ENCODE peak calls at places on chromosomes 7 and 10, in nine cellular contexts. One of them, this sample, is unnamed. For H3K36me3, the result is how much of the 10 kb centered on the place peaks cover.

GRCh38 chr10:27445070-27445469 is 59.0 kb upstream of the RAB18 start:
- DNase-seq in hepatocyte: no peak
- DNase-seq in body of pancreas: no peak
- DNase-seq in GM23248: no peak
- DNase-seq in adrenal gland: no peak
- DNase-seq in IMR-90: no peak
- DNase-seq in WERI-Rb-1: no peak
- DNase-seq in thoracic aorta: no peak
- DNase-seq in upper lobe of left lung: no peak
- DNase-seq in this sample: no peak

GRCh38 chr10:5234106-5234877 is 37.7 kb downstream of the AKR1C4 start:
- DNase-seq in thoracic aorta: no peak
- DNase-seq in body of pancreas: peak
- DNase-seq in IMR-90: peak
- DNase-seq in hepatocyte: peak
- DNase-seq in adrenal gland: no peak
- DNase-seq in upper lobe of left lung: peak
- DNase-seq in GM23248: peak
- DNase-seq in WERI-Rb-1: no peak
- DNase-seq in this sample: peak

GRCh38 chr7:114534957-114535356 is 120.3 kb downstream of the FOXP2 start:
- DNase-seq in thoracic aorta: no peak
- DNase-seq in body of pancreas: no peak
- DNase-seq in IMR-90: no peak
- DNase-seq in GM23248: peak
- DNase-seq in upper lobe of left lung: no peak
- DNase-seq in hepatocyte: no peak
- DNase-seq in WERI-Rb-1: no peak
- DNase-seq in adrenal gland: no peak
- DNase-seq in this sample: no peak

GRCh38 chr7:120519224-120519623 is 246.2 kb downstream of the KCND2 start:
- DNase-seq in upper lobe of left lung: no peak
- DNase-seq in GM23248: no peak
- DNase-seq in body of pancreas: no peak
- DNase-seq in IMR-90: no peak
- DNase-seq in thoracic aorta: no peak
- DNase-seq in WERI-Rb-1: no peak
- DNase-seq in hepatocyte: no peak
- DNase-seq in adrenal gland: no peak
- DNase-seq in this sample: no peak

GRCh38 chr7:32658034-32658944 is 163.0 kb downstream of the AVL9 start:
- DNase-seq in adrenal gland: no peak
- DNase-seq in IMR-90: peak
- DNase-seq in WERI-Rb-1: no peak
- DNase-seq in body of pancreas: no peak
- DNase-seq in hepatocyte: no peak
- DNase-seq in upper lobe of left lung: no peak
- DNase-seq in GM23248: no peak
- DNase-seq in thoracic aorta: no peak
- DNase-seq in this sample: peak

GRCh38 chr10:50885097-50885859 is at the start of gene A1CF:
- DNase-seq in WERI-Rb-1: no peak
- DNase-seq in body of pancreas: no peak
- DNase-seq in upper lobe of left lung: no peak
- DNase-seq in hepatocyte: peak
- DNase-seq in IMR-90: no peak
- DNase-seq in thoracic aorta: no peak
- DNase-seq in GM23248: no peak
- DNase-seq in adrenal gland: no peak
- DNase-seq in this sample: peak

GRCh38 chr10:51687296-51687695 is 12.1 kb downstream of the CSTF2T start:
- DNase-seq in WERI-Rb-1: no peak
- DNase-seq in body of pancreas: no peak
- DNase-seq in hepatocyte: no peak
- DNase-seq in thoracic aorta: no peak
- DNase-seq in GM23248: no peak
- DNase-seq in IMR-90: no peak
- DNase-seq in adrenal gland: no peak
- DNase-seq in upper lobe of left lung: no peak
- DNase-seq in this sample: no peak

GRCh38 chr10:133511907-133512528 is 15.1 kb upstream of the CYP2E1 start:
- DNase-seq in GM23248: no peak
- DNase-seq in body of pancreas: no peak
- DNase-seq in adrenal gland: no peak
- DNase-seq in WERI-Rb-1: no peak
- DNase-seq in upper lobe of left lung: no peak
- DNase-seq in thoracic aorta: no peak
- DNase-seq in hepatocyte: no peak
- DNase-seq in IMR-90: no peak
- DNase-seq in this sample: no peak

GRCh38 chr7:28957064-28957821 is 887 bp downstream of the TRIL start:
- DNase-seq in IMR-90: no peak
- DNase-seq in thoracic aorta: no peak
- DNase-seq in upper lobe of left lung: peak
- DNase-seq in adrenal gland: peak
- DNase-seq in hepatocyte: peak
- DNase-seq in GM23248: peak
- DNase-seq in WERI-Rb-1: peak
- DNase-seq in body of pancreas: peak
- DNase-seq in this sample: peak

GRCh38 chr10:96860631-96861277 is 28.7 kb downstream of the LCOR start:
- DNase-seq in IMR-90: no peak
- DNase-seq in upper lobe of left lung: no peak
- DNase-seq in WERI-Rb-1: no peak
- DNase-seq in GM23248: no peak
- DNase-seq in thoracic aorta: no peak
- DNase-seq in body of pancreas: no peak
- DNase-seq in adrenal gland: no peak
- DNase-seq in hepatocyte: no peak
- DNase-seq in this sample: no peak

GRCh38 chr10:84848967-84849366 is 520.6 kb downstream of the CCSER2 start:
- DNase-seq in adrenal gland: no peak
- DNase-seq in WERI-Rb-1: no peak
- DNase-seq in upper lobe of left lung: no peak
- DNase-seq in hepatocyte: no peak
- DNase-seq in thoracic aorta: no peak
- DNase-seq in GM23248: no peak
- DNase-seq in IMR-90: no peak
- DNase-seq in body of pancreas: no peak
- DNase-seq in this sample: no peak

GRCh38 chr7:88835147-88835728 is 39.7 kb upstream of the TEX47 start:
- DNase-seq in WERI-Rb-1: peak
- DNase-seq in thoracic aorta: no peak
- DNase-seq in hepatocyte: peak
- DNase-seq in IMR-90: no peak
- DNase-seq in adrenal gland: no peak
- DNase-seq in body of pancreas: peak
- DNase-seq in GM23248: peak
- DNase-seq in upper lobe of left lung: no peak
- DNase-seq in this sample: peak

GRCh38 chr10:59995862-59996261 is 89.5 kb upstream of the CCDC6 start:
- DNase-seq in body of pancreas: no peak
- DNase-seq in WERI-Rb-1: no peak
- DNase-seq in GM23248: no peak
- DNase-seq in adrenal gland: no peak
- DNase-seq in upper lobe of left lung: no peak
- DNase-seq in hepatocyte: no peak
- DNase-seq in IMR-90: no peak
- DNase-seq in thoracic aorta: no peak
- DNase-seq in this sample: no peak

GRCh38 chr7:98081351-98081750 is 25.3 kb upstream of the LMTK2 start:
- DNase-seq in adrenal gland: no peak
- DNase-seq in hepatocyte: no peak
- DNase-seq in GM23248: no peak
- DNase-seq in IMR-90: no peak
- DNase-seq in thoracic aorta: no peak
- DNase-seq in body of pancreas: no peak
- DNase-seq in WERI-Rb-1: no peak
- DNase-seq in upper lobe of left lung: no peak
- DNase-seq in this sample: peak

GRCh38 chr10:118108194-118109026 is 61.7 kb upstream of the RAB11FIP2 start:
- DNase-seq in WERI-Rb-1: no peak
- DNase-seq in adrenal gland: no peak
- DNase-seq in hepatocyte: peak
- DNase-seq in GM23248: peak
- DNase-seq in body of pancreas: no peak
- DNase-seq in thoracic aorta: no peak
- DNase-seq in IMR-90: no peak
- DNase-seq in upper lobe of left lung: no peak
- DNase-seq in this sample: no peak

DNA sequence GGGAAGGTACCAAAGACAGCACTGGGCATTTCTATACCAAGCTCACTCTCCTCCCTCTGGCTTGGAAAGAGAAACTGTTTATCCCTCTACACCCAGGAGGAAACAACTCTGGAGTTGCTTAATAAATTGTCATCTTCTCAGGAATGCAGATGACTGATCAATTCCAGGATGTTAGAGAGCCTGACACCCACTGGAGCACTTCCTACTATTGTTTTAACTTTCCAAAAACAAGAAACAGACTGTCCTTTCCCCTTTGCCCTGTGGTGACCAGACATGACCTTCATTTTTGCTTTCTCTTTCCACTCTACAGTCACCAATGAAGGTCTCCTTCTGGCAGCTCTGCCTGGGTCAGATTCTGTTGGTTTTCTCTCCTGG is 19.6 kb downstream of the GIMAP4 start:
- DNase-seq in GM23248: no peak
- DNase-seq in thoracic aorta: no peak
- DNase-seq in upper lobe of left lung: no peak
- DNase-seq in body of pancreas: peak
- DNase-seq in hepatocyte: no peak
- DNase-seq in IMR-90: no peak
- DNase-seq in WERI-Rb-1: no peak
- DNase-seq in adrenal gland: no peak
- DNase-seq in this sample: peak
- H3K27ac ChIP-seq in GM23248: no peak
- H3K27ac ChIP-seq in thoracic aorta: no peak
- H3K27ac ChIP-seq in upper lobe of left lung: peak
- H3K27ac ChIP-seq in body of pancreas: no peak
- H3K27ac ChIP-seq in hepatocyte: no peak
- H3K27ac ChIP-seq in IMR-90: no peak
- H3K27ac ChIP-seq in WERI-Rb-1: no peak
- H3K27ac ChIP-seq in adrenal gland: peak
- H3K27ac ChIP-seq in this sample: no peak

GRCh38 chr7:155204744-155205367 is 92.8 kb upstream of the INSIG1 start:
- DNase-seq in WERI-Rb-1: no peak
- DNase-seq in body of pancreas: no peak
- DNase-seq in thoracic aorta: no peak
- DNase-seq in IMR-90: no peak
- DNase-seq in hepatocyte: no peak
- DNase-seq in GM23248: no peak
- DNase-seq in upper lobe of left lung: no peak
- DNase-seq in adrenal gland: no peak
- DNase-seq in this sample: no peak
- H3K36me3 ChIP-seq in WERI-Rb-1: under half
- H3K36me3 ChIP-seq in body of pancreas: under half
- H3K36me3 ChIP-seq in thoracic aorta: under half
- H3K36me3 ChIP-seq in IMR-90: under half
- H3K36me3 ChIP-seq in hepatocyte: under half
- H3K36me3 ChIP-seq in GM23248: under half
- H3K36me3 ChIP-seq in upper lobe of left lung: under half
- H3K36me3 ChIP-seq in adrenal gland: under half
- H3K36me3 ChIP-seq in this sample: under half

GRCh38 chr7:27202741-27203134 is 2.8 kb upstream of the HOXA13 start:
- DNase-seq in upper lobe of left lung: no peak
- DNase-seq in GM23248: no peak
- DNase-seq in WERI-Rb-1: no peak
- DNase-seq in hepatocyte: no peak
- DNase-seq in body of pancreas: no peak
- DNase-seq in adrenal gland: no peak
- DNase-seq in IMR-90: no peak
- DNase-seq in thoracic aorta: no peak
- DNase-seq in this sample: no peak

GRCh38 chr7:27200761-27201230 is 905 bp upstream of the HOXA13 start:
- DNase-seq in body of pancreas: no peak
- DNase-seq in hepatocyte: no peak
- DNase-seq in WERI-Rb-1: no peak
- DNase-seq in adrenal gland: peak
- DNase-seq in upper lobe of left lung: no peak
- DNase-seq in thoracic aorta: no peak
- DNase-seq in GM23248: no peak
- DNase-seq in IMR-90: no peak
- DNase-seq in this sample: no peak

GRCh38 chr7:27199820-27200760 is at the start of gene HOXA13:
- DNase-seq in upper lobe of left lung: no peak
- DNase-seq in WERI-Rb-1: peak
- DNase-seq in thoracic aorta: no peak
- DNase-seq in body of pancreas: no peak
- DNase-seq in adrenal gland: peak
- DNase-seq in GM23248: peak
- DNase-seq in IMR-90: no peak
- DNase-seq in hepatocyte: peak
- DNase-seq in this sample: no peak

GRCh38 chr7:27202018-27202740 is 2.3 kb upstream of the HOXA13 start:
- DNase-seq in body of pancreas: no peak
- DNase-seq in hepatocyte: no peak
- DNase-seq in GM23248: no peak
- DNase-seq in IMR-90: no peak
- DNase-seq in WERI-Rb-1: no peak
- DNase-seq in thoracic aorta: no peak
- DNase-seq in adrenal gland: peak
- DNase-seq in upper lobe of left lung: no peak
- DNase-seq in this sample: no peak

GRCh38 chr7:27201231-27202017 is 1.5 kb upstream of the HOXA13 start:
- DNase-seq in WERI-Rb-1: no peak
- DNase-seq in GM23248: peak
- DNase-seq in body of pancreas: no peak
- DNase-seq in IMR-90: no peak
- DNase-seq in hepatocyte: no peak
- DNase-seq in adrenal gland: no peak
- DNase-seq in upper lobe of left lung: no peak
- DNase-seq in thoracic aorta: no peak
- DNase-seq in this sample: no peak
- H3K27ac ChIP-seq in WERI-Rb-1: no peak
- H3K27ac ChIP-seq in GM23248: no peak
- H3K27ac ChIP-seq in body of pancreas: no peak
- H3K27ac ChIP-seq in IMR-90: no peak
- H3K27ac ChIP-seq in hepatocyte: peak
- H3K27ac ChIP-seq in adrenal gland: no peak
- H3K27ac ChIP-seq in upper lobe of left lung: no peak
- H3K27ac ChIP-seq in thoracic aorta: no peak
- H3K27ac ChIP-seq in this sample: no peak

DNA sequence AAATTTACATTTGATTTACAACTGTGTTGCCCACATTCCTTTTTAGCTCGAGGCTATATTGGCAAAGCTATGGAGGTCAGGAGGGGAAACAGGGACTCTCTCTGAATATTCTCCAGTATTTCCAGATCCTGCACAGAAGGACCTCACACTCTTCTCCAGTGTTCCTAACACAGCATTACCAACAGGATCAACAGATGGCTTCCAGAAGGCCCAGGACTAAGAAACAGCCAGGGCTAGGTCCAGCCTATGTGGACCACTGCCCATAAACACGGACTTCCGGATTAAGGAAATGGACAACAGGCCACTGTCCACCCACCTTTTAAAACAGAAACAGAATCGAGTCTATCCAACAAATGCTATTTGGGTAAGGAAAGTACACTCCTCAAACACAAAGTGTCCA is 65.3 kb downstream of the CHCHD3 start:
- DNase-seq in WERI-Rb-1: no peak
- DNase-seq in GM23248: no peak
- DNase-seq in body of pancreas: no peak
- DNase-seq in IMR-90: no peak
- DNase-seq in hepatocyte: no peak
- DNase-seq in adrenal gland: no peak
- DNase-seq in thoracic aorta: no peak
- DNase-seq in upper lobe of left lung: no peak
- DNase-seq in this sample: no peak
- H3K36me3 ChIP-seq in WERI-Rb-1: under half
- H3K36me3 ChIP-seq in GM23248: under half
- H3K36me3 ChIP-seq in body of pancreas: under half
- H3K36me3 ChIP-seq in IMR-90: under half
- H3K36me3 ChIP-seq in hepatocyte: under half
- H3K36me3 ChIP-seq in adrenal gland: under half
- H3K36me3 ChIP-seq in thoracic aorta: under half
- H3K36me3 ChIP-seq in upper lobe of left lung: under half
- H3K36me3 ChIP-seq in this sample: under half